ENCODE peak calls at places on chromosomes 6 and 20, in ten cellular contexts. One of them, this sample, is unnamed.
A peak's percentile ranks its signal among the peaks of the same experiment; 100 is the strongest.

GRCh38 chr6:140977425-140977824 is 1155.3 kb upstream of the GJE1 start:
- DNase-seq in kidney: no peak
- DNase-seq in thoracic aorta: no peak
- DNase-seq in AG10803: peak; percentile 81
- DNase-seq in ovary: no peak
- DNase-seq in MM.1S: no peak
- DNase-seq in nephron progenitor cell: no peak
- DNase-seq in astrocyte: no peak
- DNase-seq in progenitor cell of endocrine pancreas: no peak
- DNase-seq in HL-60: no peak
- DNase-seq in this sample: no peak

GRCh38 chr6:144581807-144582537 is 296.8 kb downstream of the UTRN start:
- DNase-seq in MM.1S: no peak
- DNase-seq in progenitor cell of endocrine pancreas: no peak
- DNase-seq in thoracic aorta: no peak
- DNase-seq in HL-60: no peak
- DNase-seq in AG10803: no peak
- DNase-seq in astrocyte: no peak
- DNase-seq in ovary: no peak
- DNase-seq in nephron progenitor cell: peak; percentile 8
- DNase-seq in kidney: no peak
- DNase-seq in this sample: peak; percentile 38

GRCh38 chr6:35046862-35047261 is 94.3 kb downstream of the TCP11 start:
- DNase-seq in MM.1S: no peak
- DNase-seq in nephron progenitor cell: no peak
- DNase-seq in ovary: no peak
- DNase-seq in thoracic aorta: no peak
- DNase-seq in kidney: no peak
- DNase-seq in HL-60: no peak
- DNase-seq in AG10803: no peak
- DNase-seq in progenitor cell of endocrine pancreas: no peak
- DNase-seq in astrocyte: no peak
- DNase-seq in this sample: no peak

GRCh38 chr6:170073846-170074245 is 217.0 kb downstream of the DLL1 start:
- DNase-seq in thoracic aorta: no peak
- DNase-seq in progenitor cell of endocrine pancreas: no peak
- DNase-seq in astrocyte: no peak
- DNase-seq in kidney: peak; percentile 57
- DNase-seq in nephron progenitor cell: no peak
- DNase-seq in HL-60: no peak
- DNase-seq in AG10803: no peak
- DNase-seq in MM.1S: no peak
- DNase-seq in ovary: peak; percentile 3
- DNase-seq in this sample: no peak

GRCh38 chr6:139534472-139535115 is 160.1 kb upstream of the CITED2 start:
- DNase-seq in nephron progenitor cell: no peak
- DNase-seq in MM.1S: peak; percentile 71
- DNase-seq in kidney: no peak
- DNase-seq in progenitor cell of endocrine pancreas: no peak
- DNase-seq in ovary: no peak
- DNase-seq in thoracic aorta: no peak
- DNase-seq in astrocyte: no peak
- DNase-seq in AG10803: no peak
- DNase-seq in HL-60: no peak
- DNase-seq in this sample: no peak

GRCh38 chr6:108609276-108609769 is 48.6 kb downstream of the FOXO3 start:
- DNase-seq in nephron progenitor cell: no peak
- DNase-seq in AG10803: peak; percentile 81
- DNase-seq in HL-60: no peak
- DNase-seq in astrocyte: peak; percentile 93
- DNase-seq in thoracic aorta: no peak
- DNase-seq in kidney: no peak
- DNase-seq in MM.1S: peak; percentile 53
- DNase-seq in ovary: no peak
- DNase-seq in progenitor cell of endocrine pancreas: no peak
- DNase-seq in this sample: no peak

GRCh38 chr20:46562373-46563169 is 12.1 kb upstream of the OCSTAMP start:
- DNase-seq in thoracic aorta: peak; percentile 40
- DNase-seq in AG10803: peak; percentile 57
- DNase-seq in astrocyte: peak; percentile 19
- DNase-seq in kidney: no peak
- DNase-seq in MM.1S: peak; percentile 79
- DNase-seq in ovary: peak; percentile 83
- DNase-seq in HL-60: peak; percentile 63
- DNase-seq in nephron progenitor cell: peak; percentile 78
- DNase-seq in progenitor cell of endocrine pancreas: peak; percentile 53
- DNase-seq in this sample: peak; percentile 62

GRCh38 chr20:6081236-6081635 is 27.4 kb upstream of the LRRN4 start:
- DNase-seq in HL-60: no peak
- DNase-seq in kidney: no peak
- DNase-seq in nephron progenitor cell: no peak
- DNase-seq in thoracic aorta: no peak
- DNase-seq in progenitor cell of endocrine pancreas: no peak
- DNase-seq in ovary: no peak
- DNase-seq in AG10803: peak; percentile 69
- DNase-seq in MM.1S: no peak
- DNase-seq in astrocyte: peak; percentile 42
- DNase-seq in this sample: no peak

GRCh38 chr20:17910828-17911294 is 57.7 kb downstream of the SNX5 start:
- DNase-seq in kidney: no peak
- DNase-seq in astrocyte: peak; percentile 93
- DNase-seq in HL-60: no peak
- DNase-seq in nephron progenitor cell: no peak
- DNase-seq in AG10803: peak; percentile 94
- DNase-seq in ovary: peak; percentile 63
- DNase-seq in MM.1S: no peak
- DNase-seq in progenitor cell of endocrine pancreas: no peak
- DNase-seq in thoracic aorta: no peak
- DNase-seq in this sample: peak; percentile 89

GRCh38 chr20:24153101-24154040 is 164.8 kb upstream of the GGTLC1 start:
- DNase-seq in ovary: no peak
- DNase-seq in astrocyte: no peak
- DNase-seq in HL-60: no peak
- DNase-seq in kidney: no peak
- DNase-seq in AG10803: no peak
- DNase-seq in MM.1S: no peak
- DNase-seq in progenitor cell of endocrine pancreas: no peak
- DNase-seq in nephron progenitor cell: no peak
- DNase-seq in thoracic aorta: no peak
- DNase-seq in this sample: no peak

DNA sequence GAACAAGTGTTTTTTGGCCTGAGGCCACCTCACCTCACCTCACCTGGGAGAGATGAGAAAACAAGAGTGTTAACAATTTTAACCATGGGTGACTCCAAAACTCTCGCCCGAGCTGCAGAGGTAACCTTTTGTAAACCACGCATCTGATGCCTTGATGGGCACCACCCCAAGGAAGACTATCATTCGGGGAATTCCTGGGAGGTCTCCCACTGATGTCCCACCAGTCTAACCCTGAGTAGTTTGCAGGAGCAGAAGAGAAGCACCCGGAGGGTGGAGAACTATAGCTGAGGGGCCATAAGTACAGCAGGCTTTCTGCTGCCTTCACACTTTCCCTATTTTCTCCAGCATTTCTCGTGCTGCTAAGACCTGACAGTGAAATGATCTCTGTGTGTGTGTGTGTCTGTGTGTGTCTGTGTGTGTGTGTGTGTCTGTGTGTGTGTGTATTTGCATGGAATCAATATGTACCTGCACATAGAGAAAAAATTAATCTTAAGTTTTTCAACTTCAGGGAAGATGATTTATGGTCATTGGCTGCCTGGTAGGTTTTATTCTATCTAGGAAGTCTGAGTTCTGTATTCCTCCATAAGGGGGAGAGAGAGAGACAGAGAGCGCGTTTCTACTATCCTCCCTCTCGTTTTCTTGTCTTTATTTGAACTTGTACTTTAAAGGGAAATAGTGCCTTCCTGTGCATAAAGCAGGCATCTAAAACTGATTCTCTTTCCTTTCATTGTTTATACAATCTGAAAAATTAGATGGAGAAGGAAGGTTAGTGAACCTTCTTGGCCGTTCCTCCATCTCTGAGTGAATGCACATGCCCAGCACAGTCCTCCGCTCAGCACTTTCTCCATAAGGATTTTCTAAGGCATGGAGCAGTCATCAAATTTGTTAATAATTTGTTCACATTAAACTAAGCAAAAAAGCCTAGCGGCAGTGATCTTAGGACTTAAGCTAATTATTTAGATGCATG is 75.9 kb downstream of the CAP2 start:
- DNase-seq in nephron progenitor cell: no peak
- DNase-seq in ovary: no peak
- DNase-seq in HL-60: no peak
- DNase-seq in thoracic aorta: no peak
- DNase-seq in progenitor cell of endocrine pancreas: no peak
- DNase-seq in MM.1S: no peak
- DNase-seq in kidney: no peak
- DNase-seq in AG10803: peak; percentile 38
- DNase-seq in astrocyte: no peak
- DNase-seq in this sample: no peak
- TF ChIP-seq CTCF in nephron progenitor cell: no peak
- TF ChIP-seq CTCF in ovary: no peak
- TF ChIP-seq CTCF in HL-60: no peak
- TF ChIP-seq CTCF in thoracic aorta: peak; percentile 8
- TF ChIP-seq CTCF in progenitor cell of endocrine pancreas: peak; percentile 20
- TF ChIP-seq CTCF in MM.1S: no peak
- TF ChIP-seq CTCF in kidney: peak; percentile 22
- TF ChIP-seq CTCF in AG10803: peak; percentile 58
- TF ChIP-seq CTCF in astrocyte: no peak
- TF ChIP-seq CTCF in this sample: peak; percentile 34

GRCh38 chr6:131532476-131533108 is 40.4 kb upstream of the ARG1 start:
- DNase-seq in thoracic aorta: no peak
- DNase-seq in HL-60: no peak
- DNase-seq in ovary: no peak
- DNase-seq in kidney: no peak
- DNase-seq in AG10803: no peak
- DNase-seq in astrocyte: no peak
- DNase-seq in MM.1S: no peak
- DNase-seq in progenitor cell of endocrine pancreas: no peak
- DNase-seq in nephron progenitor cell: no peak
- DNase-seq in this sample: no peak

DNA sequence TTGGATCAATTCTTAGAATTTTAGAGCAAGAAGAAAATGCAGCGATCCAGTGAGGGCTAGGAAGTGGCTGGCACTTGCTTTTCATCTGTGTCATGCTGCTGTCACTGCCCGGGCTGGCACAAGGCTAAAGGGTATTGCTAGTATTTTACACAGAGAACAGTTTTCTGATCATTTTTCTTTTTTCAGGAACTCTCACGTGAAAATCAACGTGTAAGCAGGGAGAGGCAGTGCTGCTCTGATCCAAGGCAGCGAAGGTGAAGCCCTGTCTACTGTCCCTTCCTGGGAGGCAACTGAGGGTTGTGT is 38.4 kb upstream of the ARG1 start:
- DNase-seq in AG10803: no peak
- DNase-seq in MM.1S: no peak
- DNase-seq in nephron progenitor cell: no peak
- DNase-seq in astrocyte: no peak
- DNase-seq in ovary: no peak
- DNase-seq in kidney: no peak
- DNase-seq in progenitor cell of endocrine pancreas: no peak
- DNase-seq in HL-60: no peak
- DNase-seq in thoracic aorta: no peak
- DNase-seq in this sample: no peak
- TF ChIP-seq CTCF in AG10803: no peak
- TF ChIP-seq CTCF in MM.1S: no peak
- TF ChIP-seq CTCF in nephron progenitor cell: no peak
- TF ChIP-seq CTCF in astrocyte: no peak
- TF ChIP-seq CTCF in ovary: no peak
- TF ChIP-seq CTCF in kidney: no peak
- TF ChIP-seq CTCF in progenitor cell of endocrine pancreas: no peak
- TF ChIP-seq CTCF in HL-60: no peak
- TF ChIP-seq CTCF in thoracic aorta: no peak
- TF ChIP-seq CTCF in this sample: no peak

GRCh38 chr20:21101453-21102251 is 4.5 kb downstream of the LINC00237 start:
- DNase-seq in progenitor cell of endocrine pancreas: peak; percentile 18
- DNase-seq in thoracic aorta: no peak
- DNase-seq in MM.1S: no peak
- DNase-seq in kidney: peak; percentile 77
- DNase-seq in astrocyte: no peak
- DNase-seq in AG10803: no peak
- DNase-seq in HL-60: no peak
- DNase-seq in nephron progenitor cell: peak; percentile 47
- DNase-seq in ovary: no peak
- DNase-seq in this sample: no peak
- TF ChIP-seq CTCF in progenitor cell of endocrine pancreas: no peak
- TF ChIP-seq CTCF in thoracic aorta: no peak
- TF ChIP-seq CTCF in MM.1S: no peak
- TF ChIP-seq CTCF in kidney: no peak
- TF ChIP-seq CTCF in astrocyte: no peak
- TF ChIP-seq CTCF in AG10803: no peak
- TF ChIP-seq CTCF in HL-60: no peak
- TF ChIP-seq CTCF in nephron progenitor cell: no peak
- TF ChIP-seq CTCF in ovary: no peak
- TF ChIP-seq CTCF in this sample: no peak

GRCh38 chr6:113185299-113185698 is 671.8 kb upstream of the MARCKS start:
- DNase-seq in astrocyte: peak; percentile 36
- DNase-seq in ovary: no peak
- DNase-seq in thoracic aorta: no peak
- DNase-seq in MM.1S: no peak
- DNase-seq in HL-60: no peak
- DNase-seq in nephron progenitor cell: no peak
- DNase-seq in progenitor cell of endocrine pancreas: no peak
- DNase-seq in AG10803: peak; percentile 30
- DNase-seq in kidney: no peak
- DNase-seq in this sample: no peak

GRCh38 chr6:113194090-113194489 is 663.1 kb upstream of the MARCKS start:
- DNase-seq in progenitor cell of endocrine pancreas: no peak
- DNase-seq in kidney: no peak
- DNase-seq in thoracic aorta: no peak
- DNase-seq in AG10803: no peak
- DNase-seq in nephron progenitor cell: no peak
- DNase-seq in HL-60: no peak
- DNase-seq in astrocyte: no peak
- DNase-seq in MM.1S: no peak
- DNase-seq in ovary: no peak
- DNase-seq in this sample: no peak

GRCh38 chr6:113184736-113185135 is 672.4 kb upstream of the MARCKS start:
- DNase-seq in thoracic aorta: no peak
- DNase-seq in MM.1S: no peak
- DNase-seq in astrocyte: no peak
- DNase-seq in nephron progenitor cell: no peak
- DNase-seq in AG10803: peak; percentile 41
- DNase-seq in progenitor cell of endocrine pancreas: no peak
- DNase-seq in HL-60: no peak
- DNase-seq in ovary: no peak
- DNase-seq in kidney: no peak
- DNase-seq in this sample: no peak

GRCh38 chr6:113187671-113188070 is 669.5 kb upstream of the MARCKS start:
- DNase-seq in kidney: no peak
- DNase-seq in nephron progenitor cell: no peak
- DNase-seq in astrocyte: no peak
- DNase-seq in ovary: no peak
- DNase-seq in MM.1S: no peak
- DNase-seq in progenitor cell of endocrine pancreas: no peak
- DNase-seq in AG10803: peak; percentile 80
- DNase-seq in thoracic aorta: no peak
- DNase-seq in HL-60: no peak
- DNase-seq in this sample: no peak

DNA sequence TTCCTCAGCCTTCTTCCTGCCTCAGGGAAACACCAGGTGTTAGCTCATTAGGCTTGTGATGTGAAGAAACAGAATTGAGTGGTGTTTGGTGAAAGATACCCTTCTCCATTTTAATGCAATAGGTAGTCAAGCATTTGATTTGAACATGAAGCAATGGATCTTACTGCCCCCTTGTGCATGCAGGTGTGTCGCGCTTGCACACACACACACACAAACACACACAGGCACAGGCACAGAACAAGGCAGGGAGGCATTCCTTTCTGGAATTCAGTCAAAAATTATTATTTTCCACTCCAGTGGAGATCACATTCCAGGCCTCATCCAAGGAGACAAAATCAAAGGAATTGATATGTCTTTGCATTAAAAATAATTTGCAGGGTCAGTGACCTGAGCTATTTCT is 667.0 kb upstream of the MARCKS start:
- DNase-seq in nephron progenitor cell: no peak
- DNase-seq in progenitor cell of endocrine pancreas: no peak
- DNase-seq in astrocyte: no peak
- DNase-seq in MM.1S: no peak
- DNase-seq in AG10803: no peak
- DNase-seq in thoracic aorta: no peak
- DNase-seq in ovary: no peak
- DNase-seq in HL-60: no peak
- DNase-seq in kidney: no peak
- DNase-seq in this sample: no peak
- TF ChIP-seq CTCF in nephron progenitor cell: no peak
- TF ChIP-seq CTCF in progenitor cell of endocrine pancreas: no peak
- TF ChIP-seq CTCF in astrocyte: no peak
- TF ChIP-seq CTCF in MM.1S: peak; percentile 21
- TF ChIP-seq CTCF in AG10803: no peak
- TF ChIP-seq CTCF in thoracic aorta: no peak
- TF ChIP-seq CTCF in ovary: no peak
- TF ChIP-seq CTCF in HL-60: no peak
- TF ChIP-seq CTCF in kidney: no peak
- TF ChIP-seq CTCF in this sample: peak; percentile 8